ENCODE peak calls at places on chromosomes 3 and 15, in nine cellular contexts. J is iris pigment epithelial cell; P is globus pallidus; D is activated CD4-positive, alpha-beta T cell treated with anti-CD3 and anti-CD28 coated beads for 36 hours; I is GDM1; B is left colon; H is cardiac septum; Y is NCI-H524; E is HEK293T. G is an unnamed sample.
A peak's percentile ranks its signal among the peaks of the same experiment; 100 is the strongest.

GRCh38 chr3:73568371-73568862 is 56.3 kb downstream of the PDZRN3 start:
- DNase-seq in J (no peak), P (no peak), D (no peak), I (no peak), B (no peak), H (no peak), Y (no peak), E (no peak), G (no peak)

GRCh38 chr3:53768478-53769459 is 77.5 kb downstream of the CHDH start:
- DNase-seq in J (no peak), P (no peak), D (no peak), I (no peak), B (no peak), H (no peak), Y (no peak), E (no peak), G (no peak)

GRCh38 chr15:56759450-56759845 is 26.1 kb upstream of the ZNF280D start:
- DNase-seq in J (peak; percentile 99), P (no peak), D (no peak), I (no peak), B (no peak), H (no peak), Y (no peak), E (no peak), G (no peak)

GRCh38 chr3:12345141-12345561 is 56.3 kb downstream of the PPARG start:
- DNase-seq in J (peak; percentile 90), P (no peak), D (no peak), I (no peak), B (no peak), H (no peak), Y (no peak), E (no peak), G (no peak)

GRCh38 chr3:27507515-27508266 is 23.5 kb upstream of the SLC4A7 start:
- DNase-seq in J (peak; percentile 49), P (no peak), D (no peak), I (no peak), B (no peak), H (no peak), Y (no peak), E (no peak), G (no peak)

GRCh38 chr3:153209596-153209995 is 47.6 kb downstream of the RAP2B start:
- DNase-seq in J (peak; percentile 38), P (no peak), D (no peak), I (no peak), B (no peak), H (peak; percentile 85), Y (no peak), E (no peak), G (no peak)

GRCh38 chr3:76083992-76084391 is 298.6 kb upstream of the ZNF717 start:
- DNase-seq in J (peak; percentile 73), P (no peak), D (no peak), I (no peak), B (no peak), H (no peak), Y (no peak), E (no peak), G (no peak)

GRCh38 chr3:147797095-147797494 is 387.9 kb downstream of the ZIC1 start:
- DNase-seq in J (no peak), P (peak; percentile 27), D (no peak), I (no peak), B (no peak), H (no peak), Y (no peak), E (no peak), G (no peak)

GRCh38 chr15:43440721-43441281 is 52.2 kb downstream of the TP53BP1 start:
- DNase-seq in J (peak; percentile 99), P (peak; percentile 89), D (peak; percentile 64), I (peak; percentile 68), B (no peak), H (no peak), Y (no peak), E (peak; percentile 6), G (peak; percentile 89)

GRCh38 chr3:17935217-17935616 is 192.8 kb upstream of the TBC1D5 start:
- DNase-seq in J (no peak), P (no peak), D (no peak), I (no peak), B (no peak), H (no peak), Y (peak; percentile 68), E (no peak), G (no peak)

GRCh38 chr3:183895296-183895695 is 10.6 kb upstream of the PARL start:
- DNase-seq in J (peak; percentile 57), P (peak; percentile 46), D (peak; percentile 38), I (peak; percentile 16), B (no peak), H (no peak), Y (peak; percentile 28), E (peak; percentile 67), G (no peak)

GRCh38 chr3:171138027-171138426 is 111.5 kb upstream of the SLC2A2 start:
- DNase-seq in J (no peak), P (no peak), D (no peak), I (no peak), B (no peak), H (no peak), Y (no peak), E (no peak), G (no peak)

G was measured in vagina.